ENCODE peak calls at places on chromosomes 11 and 22, in four cellular contexts. G is HepG2, B is K562, C is H1. Y is an unnamed sample.

GRCh38 chr11:126969865-126970479 is 30.6 kb downstream of the KIRREL3 start:
- DNase-seq in C (no peak), G (no peak), B (peak), Y (no peak)

GRCh38 chr11:59291228-59291627 is 67.5 kb upstream of the OR5AN1 start:
- DNase-seq in B (no peak), G (no peak), C (no peak), Y (no peak)

GRCh38 chr11:61683116-61683515 is 2.9 kb downstream of the DAGLA start:
- DNase-seq in G (no peak), C (no peak), B (no peak), Y (no peak)

GRCh38 chr22:48968201-48968959 is 859.3 kb downstream of the BRD1 start:
- DNase-seq in G (peak), C (no peak), B (no peak), Y (peak)

GRCh38 chr22:50269573-50270301 is 443 bp downstream of the MAPK11 start:
- DNase-seq in G (no peak), C (no peak), B (peak), Y (no peak)

GRCh38 chr11:75491465-75491864 is 34.3 kb downstream of the GDPD5 start:
- DNase-seq in G (no peak), B (no peak), C (no peak), Y (no peak)

GRCh38 chr22:43901976-43902643 is 10.3 kb upstream of the PNPLA5 start:
- DNase-seq in G (no peak), B (no peak), C (no peak), Y (peak)

GRCh38 chr11:65662802-65663633 is at the start of gene RELA:
- DNase-seq in C (no peak), G (peak), B (peak), Y (peak)

GRCh38 chr11:69295995-69296889 is 2.3 kb downstream of the MYEOV start:
- DNase-seq in C (no peak), B (peak), G (peak), Y (no peak)

GRCh38 chr22:26210390-26210789 is 41.1 kb downstream of the SEZ6L start:
- DNase-seq in B (no peak), G (no peak), C (no peak), Y (no peak)

GRCh38 chr22:20062766-20063083 is 17.3 kb upstream of the DGCR8 start:
- DNase-seq in B (peak), G (no peak), C (no peak), Y (no peak)

GRCh38 chr22:20062043-20062765 is 17.8 kb upstream of the DGCR8 start:
- DNase-seq in B (no peak), G (no peak), C (no peak), Y (no peak)

GRCh38 chr22:20061481-20061861 is 18.6 kb upstream of the DGCR8 start:
- DNase-seq in B (no peak), G (no peak), C (no peak), Y (no peak)

GRCh38 chr22:20058989-20059770 is 20.9 kb upstream of the DGCR8 start:
- DNase-seq in G (no peak), C (no peak), B (peak), Y (no peak)

DNA sequence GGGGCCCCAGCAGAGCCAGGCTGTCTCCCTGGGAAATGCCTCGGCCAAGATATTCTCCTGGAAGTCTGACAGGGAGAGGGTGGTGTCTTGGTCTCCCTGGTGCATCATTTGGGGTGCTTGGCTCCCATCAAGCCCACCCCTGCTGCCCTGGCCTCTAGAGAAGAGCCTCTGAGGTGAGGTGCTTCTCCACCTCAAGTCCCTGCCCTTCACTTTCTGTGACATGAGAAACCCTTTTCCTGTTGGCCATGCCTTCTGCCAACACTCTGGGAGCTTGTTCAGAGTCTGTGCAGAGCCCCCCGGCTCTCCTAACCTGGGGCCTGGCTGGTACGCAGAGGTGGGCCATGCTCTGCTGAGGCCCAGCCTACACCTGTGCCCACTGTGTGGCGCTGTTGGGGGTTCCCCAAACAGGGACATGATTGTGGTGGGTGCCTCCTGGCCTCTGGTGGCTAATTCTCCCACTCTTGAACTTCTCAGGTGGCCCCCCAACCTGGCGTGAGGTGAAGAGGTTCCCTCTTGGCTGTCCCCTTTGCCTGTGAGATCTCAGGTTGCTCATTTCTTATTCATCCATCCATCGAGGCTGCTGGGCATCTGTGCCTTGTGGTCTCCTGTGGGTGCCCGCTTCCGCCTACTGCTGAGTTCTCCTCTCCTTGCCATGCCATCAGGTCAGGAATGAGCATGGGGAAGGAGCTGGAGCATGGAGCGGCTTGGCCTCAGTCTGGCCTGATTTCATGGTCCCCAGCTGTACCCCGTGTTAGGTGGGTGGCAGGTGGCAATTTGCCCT is 19.2 kb upstream of the DGCR8 start:
- DNase-seq in B (no peak), G (no peak), C (no peak), Y (no peak)
- TF ChIP-seq RNF2 in B (no peak), G (no peak), C (no peak), Y (no peak)

DNA sequence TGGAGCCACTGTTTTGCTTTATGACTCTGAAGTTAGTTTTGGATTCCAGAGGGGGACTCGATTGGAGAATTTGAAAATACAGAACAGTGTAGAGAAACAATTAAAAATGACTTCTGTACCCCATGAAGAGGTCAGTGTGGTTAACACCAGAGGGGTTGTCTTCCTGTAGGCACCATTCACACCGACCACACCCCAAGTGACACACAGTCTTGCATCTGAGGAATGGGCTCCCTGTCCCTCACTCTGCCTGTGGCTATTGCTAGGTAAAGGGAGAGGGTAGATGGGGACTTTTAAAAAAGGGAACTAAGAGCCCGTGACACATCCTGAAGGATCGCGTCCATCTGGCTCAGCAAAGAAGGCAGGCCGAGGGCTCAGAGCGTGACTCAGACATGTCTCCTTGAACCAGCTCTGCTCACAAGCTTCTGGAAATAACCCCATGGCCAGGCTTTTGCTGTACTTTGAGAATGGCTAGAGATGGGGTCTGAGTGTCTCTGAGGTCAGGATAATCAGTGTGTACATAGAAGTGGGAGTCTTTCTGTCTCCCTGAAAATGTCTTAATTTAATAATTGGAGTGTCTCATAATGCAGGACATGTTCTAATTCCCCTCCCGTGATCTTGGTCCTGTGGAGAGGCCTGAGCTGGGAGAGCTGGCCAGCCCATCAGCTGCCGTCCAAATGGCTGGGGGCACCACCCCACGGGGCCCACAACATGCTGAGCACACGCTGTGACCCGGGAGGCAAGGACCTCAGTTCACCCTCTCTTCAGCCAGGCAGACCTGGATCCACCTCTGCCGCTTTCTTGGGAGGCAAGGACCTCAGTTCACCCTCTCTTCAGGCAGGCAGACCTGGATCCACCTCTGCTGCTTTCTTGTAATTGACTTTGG is 39.3 kb downstream of the SGSM1 start:
- DNase-seq in G (no peak), C (no peak), B (no peak), Y (peak)
- TF ChIP-seq RNF2 in G (no peak), C (no peak), B (no peak), Y (no peak)

GRCh38 chr11:73949912-73950311 is 914 bp upstream of the DNAJB13 start:
- DNase-seq in C (no peak), B (no peak), G (no peak), Y (no peak)

GRCh38 chr11:73950869-73951710 is at the start of gene DNAJB13:
- DNase-seq in C (no peak), G (peak), B (peak), Y (peak)

GRCh38 chr11:73946798-73947458 is 3.9 kb upstream of the DNAJB13 start:
- DNase-seq in B (no peak), G (no peak), C (no peak), Y (no peak)

GRCh38 chr11:73951797-73952196 is 971 bp downstream of the DNAJB13 start:
- DNase-seq in B (no peak), G (no peak), C (no peak), Y (no peak)

GRCh38 chr11:73949246-73949645 is 1.6 kb upstream of the DNAJB13 start:
- DNase-seq in G (no peak), C (no peak), B (no peak), Y (no peak)
- TF ChIP-seq RNF2 in G (no peak), C (no peak), B (no peak), Y (no peak)

DNA sequence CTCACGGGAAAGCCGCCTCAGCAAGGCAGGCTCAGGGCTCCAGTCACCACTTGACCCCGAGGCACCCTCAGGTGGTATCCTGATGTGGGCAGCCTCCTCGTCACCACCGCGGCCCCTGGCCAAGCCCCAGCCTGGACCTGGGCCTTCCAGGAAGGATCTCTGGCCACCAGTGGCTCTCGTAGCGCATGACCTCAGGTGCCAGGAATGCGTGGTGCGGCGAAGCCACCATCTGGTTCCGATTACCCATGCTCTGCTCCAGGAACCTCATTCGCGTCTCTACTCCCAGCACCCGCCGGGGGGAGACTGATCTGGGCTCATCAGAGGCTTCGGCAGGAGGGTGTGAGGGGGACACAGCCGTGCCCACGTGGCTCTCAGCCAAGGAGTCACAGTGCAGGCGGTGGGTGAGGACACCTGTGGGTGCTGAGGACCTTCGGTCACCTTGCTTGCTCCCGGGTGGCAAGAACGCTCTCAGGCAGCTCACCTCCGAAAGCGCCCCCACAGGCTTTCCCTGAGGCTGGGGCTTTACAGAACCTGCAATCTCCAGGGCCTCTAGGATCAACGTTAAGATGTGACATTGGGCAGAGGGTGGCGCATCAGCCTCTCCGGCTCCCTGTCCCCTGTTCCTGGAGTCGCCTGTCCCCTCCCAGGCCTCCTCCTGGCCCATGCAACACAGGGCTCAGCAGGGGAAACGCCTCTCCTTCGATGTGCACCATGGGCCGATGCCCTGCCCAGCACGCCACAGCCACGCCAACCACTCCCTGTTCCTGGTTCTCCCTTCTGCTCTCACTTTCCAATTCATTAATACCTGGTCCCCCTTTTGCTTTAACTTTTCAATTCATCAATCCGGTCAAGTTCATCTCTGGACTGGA is 39.0 kb downstream of the TBX1 start:
- DNase-seq in C (no peak), G (no peak), B (no peak), Y (no peak)
- TF ChIP-seq RNF2 in C (no peak), G (no peak), B (no peak), Y (no peak)

GRCh38 chr11:23272095-23272494 is 411.8 kb upstream of the CCDC179 start:
- DNase-seq in C (no peak), G (no peak), B (no peak), Y (no peak)
- TF ChIP-seq RNF2 in C (no peak), G (no peak), B (no peak), Y (no peak)

GRCh38 chr22:23261900-23262450 is 81.7 kb downstream of the BCR start:
- DNase-seq in G (no peak), B (no peak), C (no peak), Y (no peak)

GRCh38 chr22:23258826-23259170 is 78.5 kb downstream of the BCR start:
- DNase-seq in B (no peak), C (no peak), G (no peak), Y (no peak)

GRCh38 chr22:23260645-23261581 is 80.6 kb downstream of the BCR start:
- DNase-seq in C (no peak), B (no peak), G (no peak), Y (no peak)

GRCh38 chr22:23257889-23258825 is 77.8 kb downstream of the BCR start:
- DNase-seq in G (no peak), C (no peak), B (no peak), Y (no peak)

DNA sequence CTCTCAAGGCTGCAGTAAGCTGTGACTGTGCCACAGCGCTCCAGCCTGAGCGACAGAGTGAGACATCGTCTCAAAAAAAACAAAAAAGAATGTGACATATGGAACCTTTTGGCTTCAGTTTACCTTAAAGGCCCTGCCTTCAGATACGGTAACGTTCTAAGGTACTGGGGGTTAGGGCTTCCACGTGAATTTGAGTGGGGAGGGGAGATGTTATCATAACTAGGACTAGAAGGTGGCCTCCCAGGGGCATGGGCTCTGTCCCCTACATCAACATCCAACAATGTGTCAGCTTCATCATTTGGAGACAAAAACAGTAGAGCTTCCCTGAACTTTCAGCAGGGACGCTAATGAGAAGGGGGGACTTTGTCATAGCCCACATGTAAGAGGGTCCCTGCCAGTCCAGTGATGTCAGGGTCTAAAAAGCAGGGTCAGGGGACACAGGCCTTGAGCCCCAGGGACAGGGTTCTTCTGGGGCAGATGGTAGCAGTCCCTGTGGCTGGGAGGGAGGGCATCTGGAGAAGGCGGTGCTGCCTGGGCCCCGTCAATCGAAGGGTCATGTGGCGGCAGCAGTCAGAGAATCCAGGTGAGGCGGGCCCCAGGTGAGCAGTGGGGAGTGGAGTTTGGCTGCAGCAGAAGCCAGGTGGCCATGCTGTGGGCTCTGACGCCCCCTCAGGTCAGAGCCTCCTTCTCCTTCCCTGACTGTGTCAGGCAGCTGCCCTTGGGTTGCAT is 79.8 kb downstream of the BCR start:
- DNase-seq in G (no peak), C (no peak), B (no peak), Y (no peak)
- TF ChIP-seq RNF2 in G (no peak), C (no peak), B (no peak), Y (no peak)

GRCh38 chr22:27801197-27801615 is 350 bp downstream of the MN1 start:
- DNase-seq in G (no peak), B (peak), C (no peak), Y (peak)

GRCh38 chr22:27802389-27803079 is 978 bp upstream of the MN1 start:
- DNase-seq in G (no peak), B (no peak), C (no peak), Y (no peak)

GRCh38 chr22:27799334-27800249 is 2.0 kb downstream of the MN1 start:
- DNase-seq in G (no peak), C (no peak), B (no peak), Y (no peak)

GRCh38 chr22:27800250-27801131 is 1.1 kb downstream of the MN1 start:
- DNase-seq in G (no peak), B (no peak), C (no peak), Y (no peak)

DNA sequence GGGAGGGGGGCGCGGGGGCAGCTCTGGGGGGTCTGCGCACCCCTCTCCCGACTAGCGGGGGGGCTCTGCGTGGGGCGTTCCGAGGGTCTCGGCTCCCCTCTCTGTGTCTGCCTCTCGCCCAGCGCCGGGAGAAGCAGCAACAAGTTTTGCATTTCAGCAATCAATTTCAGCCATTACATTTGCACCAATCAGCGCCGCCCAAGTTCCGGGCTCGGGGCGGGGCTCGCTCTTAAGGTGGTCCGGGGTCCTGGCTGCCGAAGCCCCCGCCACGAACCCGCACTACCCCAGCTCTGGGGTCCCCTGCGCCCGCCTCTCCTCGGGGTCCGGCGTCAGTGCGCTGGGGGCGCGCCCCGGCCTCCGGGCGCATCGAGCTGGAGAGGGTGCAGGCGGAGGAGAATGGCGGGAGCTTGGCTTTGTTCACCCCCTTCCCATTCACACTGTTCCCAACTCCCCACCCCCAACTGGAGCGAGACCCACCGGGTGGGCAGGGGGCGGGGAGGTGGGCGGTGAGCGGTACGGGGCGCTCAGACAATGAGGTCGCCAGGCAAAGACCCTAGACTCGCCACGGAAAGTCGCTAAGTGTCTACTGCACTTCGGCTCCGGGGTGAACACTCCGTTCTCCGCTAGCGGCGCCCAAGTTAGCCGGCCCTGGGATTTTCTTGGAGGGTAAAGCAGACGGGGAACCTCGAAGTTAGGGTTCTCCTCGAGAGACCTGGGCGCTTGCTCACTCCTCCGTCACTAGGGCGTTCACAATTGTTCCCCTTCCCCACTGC is at the start of gene MN1:
- DNase-seq in B (no peak), G (no peak), C (no peak), Y (peak)
- TF ChIP-seq RNF2 in B (no peak), G (no peak), C (no peak), Y (no peak)

GRCh38 chr11:40391679-40392078 is 1067.8 kb downstream of the LRRC4C start:
- DNase-seq in G (no peak), B (no peak), C (no peak), Y (no peak)

GRCh38 chr11:40387240-40387980 is 1072.0 kb downstream of the LRRC4C start:
- DNase-seq in G (peak), B (no peak), C (no peak), Y (no peak)

GRCh38 chr11:40393511-40393910 is 1065.9 kb downstream of the LRRC4C start:
- DNase-seq in G (no peak), B (no peak), C (no peak), Y (no peak)

GRCh38 chr11:40384991-40385390 is 1074.5 kb downstream of the LRRC4C start:
- DNase-seq in C (no peak), G (no peak), B (no peak), Y (no peak)

GRCh38 chr11:40388097-40388818 is 1071.2 kb downstream of the LRRC4C start:
- DNase-seq in C (no peak), B (no peak), G (no peak), Y (no peak)
- TF ChIP-seq RNF2 in C (no peak), B (no peak), G (no peak), Y (no peak)

GRCh38 chr22:40387758-40388157 is 17.4 kb downstream of the SGSM3 start:
- DNase-seq in C (no peak), G (peak), B (no peak), Y (no peak)
- TF ChIP-seq RNF2 in C (no peak), G (no peak), B (no peak), Y (no peak)

DNA sequence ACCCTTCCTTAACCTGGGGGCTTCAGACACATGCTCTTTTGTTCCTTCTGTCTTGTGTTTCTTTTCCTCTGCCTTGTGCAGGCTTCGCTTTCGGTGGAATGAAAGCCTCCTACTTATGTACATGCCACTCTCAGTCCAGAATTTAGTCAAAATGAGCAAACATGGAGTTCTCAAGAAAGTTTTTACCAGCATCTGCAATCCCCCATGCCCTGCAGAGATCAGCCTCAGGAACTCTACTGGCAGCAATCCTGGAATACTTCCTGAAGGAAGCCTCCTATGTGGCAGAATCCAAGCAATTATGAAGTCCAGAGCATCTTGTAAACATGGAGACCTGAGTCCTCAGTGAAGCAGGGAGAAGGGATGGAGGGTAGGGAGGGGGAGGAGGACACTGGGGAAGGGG is 58.5 kb downstream of the TENM4 start:
- DNase-seq in C (no peak), B (no peak), G (no peak), Y (no peak)
- TF ChIP-seq RNF2 in C (no peak), B (no peak), G (no peak), Y (no peak)

Y was measured in A549.